ENCODE peak calls at places on chromosomes 6 and 20, in five cellular contexts. A is esophagus muscularis mucosa, P is dorsolateral prefrontal cortex, Z is IMR-90, B is GM23338. X is an unnamed sample.

GRCh38 chr6:14957355-14958059 is 288.4 kb upstream of the JARID2 start:
- DNase-seq in A (no peak), P (no peak), Z (no peak), B (no peak), X (no peak)

GRCh38 chr20:3808141-3808479 is 12.0 kb downstream of the CDC25B start:
- DNase-seq in A (peak; percentile 95), P (peak; percentile 69), Z (peak; percentile 92), B (peak; percentile 48), X (peak; percentile 85)

GRCh38 chr20:8946036-8946926 is 122.6 kb upstream of the PLCB4 start:
- DNase-seq in A (no peak), P (no peak), Z (no peak), B (no peak), X (no peak)

GRCh38 chr6:154425034-154425433 is 68.4 kb upstream of the IPCEF1 start:
- DNase-seq in A (no peak), P (no peak), Z (no peak), B (no peak), X (no peak)

GRCh38 chr6:36109092-36109491 is 21.2 kb upstream of the MAPK13 start:
- DNase-seq in A (peak; percentile 82), P (no peak), Z (no peak), B (no peak), X (no peak)

GRCh38 chr6:116444092-116444491 is 17.1 kb upstream of the CALHM6 start:
- DNase-seq in A (no peak), P (no peak), Z (peak; percentile 51), B (peak; percentile 44), X (no peak)

GRCh38 chr20:32463642-32464400 is 105.7 kb downstream of the ASXL1 start:
- DNase-seq in A (no peak), P (peak; percentile 85), Z (no peak), B (peak; percentile 53), X (no peak)

GRCh38 chr6:143337201-143337949 is 113.1 kb downstream of the ADAT2 start:
- DNase-seq in A (no peak), P (no peak), Z (peak; percentile 8), B (peak; percentile 93), X (peak; percentile 52)

GRCh38 chr6:151488226-151488625 is 5.6 kb upstream of the CCDC170 start:
- DNase-seq in A (no peak), P (no peak), Z (peak; percentile 49), B (no peak), X (no peak)

GRCh38 chr6:87393026-87393622 is 14.6 kb upstream of the CFAP206 start:
- DNase-seq in A (no peak), P (no peak), Z (peak; percentile 70), B (peak; percentile 86), X (no peak)

GRCh38 chr6:36682328-36683144 is 4.0 kb downstream of the CDKN1A start:
- DNase-seq in A (no peak), P (no peak), Z (no peak), B (peak; percentile 43), X (peak; percentile 70)

GRCh38 chr20:35618372-35619131 is 2.9 kb downstream of the SPAG4 start:
- DNase-seq in A (no peak), P (no peak), Z (peak; percentile 23), B (peak; percentile 47), X (peak; percentile 55)

GRCh38 chr20:18032977-18033892 is 24.5 kb downstream of the OVOL2 start:
- DNase-seq in A (no peak), P (no peak), Z (peak; percentile 4), B (peak; percentile 72), X (no peak)

GRCh38 chr6:6494677-6495076 is 93.8 kb upstream of the LY86 start:
- DNase-seq in A (peak; percentile 91), P (no peak), Z (no peak), B (peak; percentile 89), X (peak; percentile 73)

GRCh38 chr6:90168693-90169131 is 127.9 kb downstream of the BACH2 start:
- DNase-seq in A (no peak), P (no peak), Z (peak; percentile 79), B (no peak), X (no peak)

GRCh38 chr20:51221791-51222408 is 199.0 kb upstream of the KCNG1 start:
- DNase-seq in A (no peak), P (no peak), Z (peak; percentile 68), B (peak; percentile 72), X (no peak)

GRCh38 chr6:41648921-41649320 is 10.7 kb downstream of the MDFI start:
- DNase-seq in A (no peak), P (no peak), Z (no peak), B (no peak), X (peak; percentile 12)

GRCh38 chr20:48638546-48638945 is 189.3 kb downstream of the PREX1 start:
- DNase-seq in A (no peak), P (no peak), Z (peak; percentile 51), B (no peak), X (no peak)

GRCh38 chr6:69974193-69974592 is 107.8 kb downstream of the COL19A1 start:
- DNase-seq in A (no peak), P (no peak), Z (peak; percentile 11), B (no peak), X (no peak)

GRCh38 chr6:66897576-66897975 is 1190.5 kb upstream of the EYS start:
- DNase-seq in A (no peak), P (no peak), Z (peak; percentile 1), B (peak; percentile 44), X (no peak)

GRCh38 chr6:1995521-1996110 is 249.8 kb downstream of the GMDS start:
- DNase-seq in A (no peak), P (no peak), Z (peak; percentile 66), B (peak; percentile 18), X (no peak)

GRCh38 chr20:32354592-32355416 is 3.3 kb upstream of the ASXL1 start:
- DNase-seq in A (no peak), P (no peak), Z (peak; percentile 76), B (no peak), X (no peak)

GRCh38 chr6:15464211-15464725 is 198.6 kb downstream of the DTNBP1 start:
- DNase-seq in A (no peak), P (no peak), Z (no peak), B (peak; percentile 77), X (no peak)

GRCh38 chr20:1376007-1376406 is 16.8 kb downstream of the FKBP1A start:
- DNase-seq in A (no peak), P (no peak), Z (no peak), B (no peak), X (no peak)

GRCh38 chr6:11263185-11263817 is 30.8 kb upstream of the NEDD9 start:
- DNase-seq in A (no peak), P (no peak), Z (peak; percentile 84), B (no peak), X (peak; percentile 73)

GRCh38 chr6:84867521-84867920 is 103.1 kb upstream of the TBX18 start:
- DNase-seq in A (no peak), P (no peak), Z (no peak), B (no peak), X (no peak)

GRCh38 chr20:10578607-10579006 is 95.2 kb downstream of the JAG1 start:
- DNase-seq in A (no peak), P (no peak), Z (peak; percentile 92), B (no peak), X (no peak)

GRCh38 chr6:106089981-106090380 is 3.8 kb downstream of the PRDM1 start:
- DNase-seq in A (peak; percentile 10), P (no peak), Z (peak; percentile 57), B (no peak), X (no peak)
- H3K4me3 ChIP-seq in A (peak overlapping the region; percentile 58), P (no peak overlapping the region), Z (peak overlapping the region; percentile 10), B (no peak overlapping the region), X (peak overlapping the region; percentile 60)

GRCh38 chr6:158376650-158377081 is 64.4 kb downstream of the TULP4 start:
- DNase-seq in A (no peak), P (peak; percentile 54), Z (peak; percentile 89), B (no peak), X (no peak)

GRCh38 chr6:158379336-158379735 is 67.1 kb downstream of the TULP4 start:
- DNase-seq in A (no peak), P (no peak), Z (no peak), B (no peak), X (no peak)

GRCh38 chr6:158381214-158381613 is 68.9 kb downstream of the TULP4 start:
- DNase-seq in A (no peak), P (no peak), Z (no peak), B (no peak), X (no peak)

GRCh38 chr6:158374020-158374419 is 61.8 kb downstream of the TULP4 start:
- DNase-seq in A (no peak), P (no peak), Z (peak; percentile 18), B (no peak), X (no peak)

GRCh38 chr6:158377866-158378265 is 65.6 kb downstream of the TULP4 start:
- DNase-seq in A (no peak), P (no peak), Z (peak; percentile 77), B (no peak), X (no peak)
- H3K27ac ChIP-seq in A (no peak overlapping the region), P (peak overlapping the region; percentile 54), Z (peak overlapping the region; percentile 60), B (no peak overlapping the region), X (no peak overlapping the region)

DNA sequence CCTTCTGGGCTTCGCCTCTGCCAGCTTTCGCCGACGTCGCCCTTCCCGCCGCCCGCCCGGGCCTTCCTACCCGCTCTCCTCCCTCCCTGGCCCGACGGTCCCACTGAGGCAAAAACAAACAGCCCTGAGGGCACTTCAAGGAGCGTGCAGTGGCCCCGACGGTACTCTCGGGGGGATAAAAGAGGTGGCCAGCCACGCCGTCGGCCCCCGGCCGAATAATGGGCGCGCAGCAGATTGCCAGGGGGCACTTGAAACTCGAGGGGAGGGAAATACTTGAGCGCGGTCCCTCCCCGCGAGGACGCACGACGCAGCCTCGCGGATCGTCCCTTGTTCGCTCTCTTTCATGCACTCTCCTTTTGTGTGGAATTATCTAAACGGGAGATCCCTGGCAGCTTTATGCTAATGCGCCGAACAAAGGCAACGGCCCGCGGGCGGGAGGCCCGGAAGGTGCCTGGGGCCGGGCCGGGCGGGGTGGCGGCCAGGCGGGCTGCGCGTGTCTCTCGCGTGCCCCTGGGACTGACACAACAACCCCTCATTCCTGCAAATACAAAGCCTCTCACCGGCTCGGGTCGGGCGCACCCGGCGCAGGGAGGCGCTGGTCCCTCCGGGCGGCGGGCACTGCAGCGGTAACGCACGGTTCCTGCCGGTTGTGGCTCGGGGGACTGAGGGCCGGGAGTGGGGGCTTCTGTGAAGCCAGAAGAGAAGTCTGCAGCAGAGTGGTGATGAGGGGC is 3.7 kb upstream of the INSM1 start:
- DNase-seq in A (peak; percentile 55), P (no peak), Z (no peak), B (peak; percentile 81), X (no peak)
- TF ChIP-seq CTCF in A (no peak), P (no peak), Z (no peak), B (peak; percentile 20), X (no peak)

DNA sequence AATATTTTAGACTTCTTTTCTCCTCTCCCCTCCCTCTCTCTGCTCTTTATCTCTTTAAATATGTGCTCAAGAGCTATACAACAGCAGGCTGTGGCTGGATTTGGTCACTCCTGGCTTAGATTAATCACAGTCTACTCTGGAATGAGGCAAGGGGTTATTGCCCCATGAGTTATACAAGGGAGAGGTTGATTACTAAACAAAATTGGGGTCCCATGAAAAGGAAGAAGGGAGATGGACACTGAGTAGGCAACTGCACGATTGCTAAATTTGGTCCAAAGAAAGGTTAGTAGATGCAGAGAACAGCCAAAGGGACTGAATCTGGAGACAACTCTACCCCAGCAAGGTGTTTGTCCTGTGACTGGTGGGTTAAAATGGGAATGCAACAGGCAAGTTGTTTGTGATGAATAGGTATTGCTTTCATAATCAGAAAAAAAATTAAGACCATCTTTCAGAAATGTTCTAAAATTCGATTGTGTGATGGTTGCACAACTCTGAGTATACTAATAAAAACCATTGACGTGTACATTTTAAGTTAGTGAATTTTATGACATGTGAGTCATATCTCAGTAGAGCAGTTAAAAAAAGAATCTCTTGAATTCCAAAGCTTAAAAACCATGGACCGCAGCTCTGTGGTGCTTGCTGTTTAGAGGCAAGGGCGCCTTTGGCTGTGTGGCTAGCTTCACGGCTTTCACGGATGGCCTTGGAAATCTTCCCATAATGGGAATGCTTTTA is 57.1 kb downstream of the KIZ start:
- DNase-seq in A (no peak), P (peak; percentile 12), Z (peak; percentile 88), B (no peak), X (no peak)
- H3K4me3 ChIP-seq in A (no peak overlapping the region), P (no peak overlapping the region), Z (no peak overlapping the region), B (no peak overlapping the region), X (no peak overlapping the region)

GRCh38 chr20:20713244-20713765 is 861 bp upstream of the RALGAPA2 start:
- DNase-seq in A (peak; percentile 89), P (no peak), Z (no peak), B (no peak), X (peak; percentile 49)
- H3K27ac ChIP-seq in A (peak overlapping the region; percentile 95), P (peak overlapping the region; percentile 95), Z (no peak overlapping the region), B (peak overlapping the region; percentile 68), X (peak overlapping the region; percentile 95)